ENCODE peak calls at places on chromosomes 16 and 17, in four cellular contexts. G is transverse colon, C is prostate gland, I is upper lobe of left lung. B is an unnamed sample.

GRCh38 chr16:86011532-86011931 is 112.6 kb downstream of the IRF8 start:
- DNase-seq in G (no peak), C (no peak), I (no peak), B (no peak)

GRCh38 chr17:35716897-35717839 is 14.3 kb upstream of the RASL10B start:
- DNase-seq in G (no peak), C (peak; percentile 76), I (no peak), B (no peak)

GRCh38 chr17:18182190-18182977 is 1.2 kb upstream of the ALKBH5 start:
- DNase-seq in G (peak; percentile 50), C (peak; percentile 9), I (no peak), B (no peak)

GRCh38 chr17:75301502-75302206 is 12.4 kb upstream of the SLC25A19 start:
- DNase-seq in G (no peak), C (no peak), I (no peak), B (no peak)

GRCh38 chr16:87436225-87437172 is 44.4 kb downstream of the MAP1LC3B start:
- DNase-seq in G (no peak), C (no peak), I (peak; percentile 58), B (no peak)

GRCh38 chr17:67605259-67605912 is 112.3 kb upstream of the NOL11 start:
- DNase-seq in G (no peak), C (no peak), I (peak; percentile 89), B (no peak)

GRCh38 chr17:73308017-73308823 is 3.6 kb downstream of the CDC42EP4 start:
- DNase-seq in G (peak; percentile 92), C (peak; percentile 95), I (no peak), B (peak; percentile 88)

GRCh38 chr16:46743232-46743719 is 4.9 kb downstream of the MYLK3 start:
- DNase-seq in G (no peak), C (no peak), I (no peak), B (no peak)

GRCh38 chr16:58222532-58223316 is 24.8 kb upstream of the CSNK2A2 start:
- DNase-seq in G (no peak), C (no peak), I (peak; percentile 16), B (no peak)

GRCh38 chr17:22512997-22513538 is 820.7 kb downstream of the KCNJ18 start:
- DNase-seq in G (no peak), C (no peak), I (peak; percentile 65), B (no peak)
- TF ChIP-seq CTCF in G (no peak), C (no peak), I (no peak), B (no peak)

GRCh38 chr16:23861874-23862273 is 26.1 kb downstream of the PRKCB start:
- DNase-seq in G (no peak), C (no peak), I (no peak), B (no peak)
- TF ChIP-seq POLR2AphosphoS5 in G (no peak), C (no peak), I (no peak), B (no peak)

GRCh38 chr16:22736791-22737190 is 77.2 kb upstream of the HS3ST2 start:
- DNase-seq in G (no peak), C (no peak), I (no peak), B (no peak)
- TF ChIP-seq POLR2A in G (no peak), C (no peak), I (no peak), B (no peak)

GRCh38 chr17:59785091-59785799 is 77.8 kb downstream of the VMP1 start:
- DNase-seq in G (no peak), C (no peak), I (no peak), B (no peak)

GRCh38 chr17:59783221-59784016 is 76.0 kb downstream of the VMP1 start:
- DNase-seq in G (no peak), C (no peak), I (no peak), B (no peak)

GRCh38 chr17:59786213-59786535 is 78.7 kb downstream of the VMP1 start:
- DNase-seq in G (no peak), C (no peak), I (no peak), B (no peak)

GRCh38 chr17:59790936-59791335 is 83.5 kb downstream of the VMP1 start:
- DNase-seq in G (no peak), C (no peak), I (no peak), B (no peak)

GRCh38 chr17:59786536-59787319 is 79.3 kb downstream of the VMP1 start:
- DNase-seq in G (peak; percentile 69), C (peak; percentile 90), I (no peak), B (no peak)
- TF ChIP-seq CTCF in G (no peak), C (no peak), I (peak; percentile 37), B (no peak)

GRCh38 chr17:63679214-63679613 is 20.7 kb downstream of the LIMD2 start:
- DNase-seq in G (no peak), C (no peak), I (no peak), B (no peak)

GRCh38 chr17:63675231-63675606 is 24.7 kb downstream of the LIMD2 start:
- DNase-seq in G (no peak), C (no peak), I (no peak), B (no peak)

GRCh38 chr17:63676540-63676933 is 23.4 kb downstream of the LIMD2 start:
- DNase-seq in G (no peak), C (no peak), I (no peak), B (no peak)

GRCh38 chr17:63680700-63681099 is 19.2 kb downstream of the LIMD2 start:
- DNase-seq in G (no peak), C (no peak), I (no peak), B (no peak)

GRCh38 chr17:63675607-63676539 is 24.1 kb downstream of the LIMD2 start:
- DNase-seq in G (peak; percentile 86), C (peak; percentile 94), I (no peak), B (peak; percentile 69)
- TF ChIP-seq POLR2AphosphoS5 in G (peak; percentile 74), C (peak; percentile 83), I (peak; percentile 73), B (peak; percentile 76)

GRCh38 chr17:39194089-39194984 is 3.1 kb downstream of the CACNB1 start:
- DNase-seq in G (peak; percentile 31), C (no peak), I (peak; percentile 84), B (no peak)
- TF ChIP-seq POLR2A in G (no peak), C (no peak), I (no peak), B (no peak)

DNA sequence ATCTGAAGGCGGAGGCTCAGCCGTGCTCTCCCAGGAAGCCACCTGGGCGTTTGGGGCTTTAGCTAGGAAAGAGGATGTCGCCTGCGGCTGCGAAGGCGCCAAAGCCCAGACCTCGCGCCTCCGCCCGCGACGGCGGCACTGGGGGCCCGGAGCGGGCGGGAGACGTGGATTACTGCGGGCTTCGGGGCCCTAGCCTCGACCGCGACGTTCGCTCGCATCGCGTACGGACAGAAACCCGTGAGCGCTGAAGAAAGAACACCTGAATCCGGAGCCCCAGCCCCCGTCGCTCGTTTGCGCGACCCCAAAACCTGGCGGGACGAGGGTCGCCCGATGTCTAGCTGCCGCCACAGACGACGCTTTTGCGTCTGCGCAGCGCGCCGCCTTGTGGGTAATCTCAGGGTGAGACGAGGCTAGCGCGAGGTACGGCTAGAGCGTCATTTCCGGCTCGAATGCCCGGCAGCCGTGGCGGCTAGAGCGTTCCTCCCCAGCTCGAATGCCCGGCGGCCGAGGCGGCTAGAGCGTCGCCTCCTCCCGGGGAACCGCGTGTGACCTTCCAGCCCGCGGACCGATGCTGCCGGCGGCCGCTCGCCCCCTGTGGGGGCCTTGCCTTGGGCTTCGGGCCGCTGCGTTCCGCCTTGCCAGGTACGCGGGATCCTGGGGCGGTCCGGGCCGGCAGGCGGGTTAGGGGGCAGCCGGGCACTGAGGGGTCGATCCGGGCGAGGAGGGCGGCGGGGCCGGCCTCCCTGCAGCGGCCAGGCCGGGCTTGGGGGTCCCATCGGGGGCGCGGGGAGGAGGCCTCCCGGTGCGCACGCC is at the start of gene MRPL12:
- DNase-seq in G (peak; percentile 94), C (peak; percentile 94), I (peak; percentile 97), B (peak; percentile 92)
- TF ChIP-seq CTCF in G (peak; percentile 73), C (peak; percentile 57), I (peak; percentile 69), B (no peak)

GRCh38 chr16:2040031-2040430 is 7.6 kb downstream of the NTHL1 start:
- DNase-seq in G (no peak), C (no peak), I (peak; percentile 75), B (no peak)

GRCh38 chr16:2038359-2039285 is 9.0 kb downstream of the NTHL1 start:
- DNase-seq in G (no peak), C (no peak), I (peak; percentile 84), B (no peak)

GRCh38 chr16:2039286-2040030 is 8.2 kb downstream of the NTHL1 start:
- DNase-seq in G (peak; percentile 72), C (peak; percentile 86), I (peak; percentile 83), B (peak; percentile 64)

GRCh38 chr16:2042171-2042570 is 5.5 kb downstream of the NTHL1 start:
- DNase-seq in G (no peak), C (no peak), I (peak; percentile 89), B (no peak)

GRCh38 chr16:2040450-2041105 is 7.1 kb downstream of the NTHL1 start:
- DNase-seq in G (no peak), C (no peak), I (peak; percentile 83), B (no peak)
- TF ChIP-seq POLR2AphosphoS5 in G (peak; percentile 8), C (no peak), I (peak; percentile 9), B (no peak)

GRCh38 chr16:68357923-68358322 is 47.1 kb downstream of the PRMT7 start:
- DNase-seq in G (no peak), C (no peak), I (no peak), B (no peak)

GRCh38 chr16:68360971-68361370 is 50.2 kb downstream of the PRMT7 start:
- DNase-seq in G (no peak), C (no peak), I (no peak), B (no peak)

GRCh38 chr16:68360547-68360946 is 49.7 kb downstream of the PRMT7 start:
- DNase-seq in G (no peak), C (no peak), I (no peak), B (no peak)

GRCh38 chr16:68358951-68359350 is 48.1 kb downstream of the PRMT7 start:
- DNase-seq in G (no peak), C (no peak), I (no peak), B (no peak)

DNA sequence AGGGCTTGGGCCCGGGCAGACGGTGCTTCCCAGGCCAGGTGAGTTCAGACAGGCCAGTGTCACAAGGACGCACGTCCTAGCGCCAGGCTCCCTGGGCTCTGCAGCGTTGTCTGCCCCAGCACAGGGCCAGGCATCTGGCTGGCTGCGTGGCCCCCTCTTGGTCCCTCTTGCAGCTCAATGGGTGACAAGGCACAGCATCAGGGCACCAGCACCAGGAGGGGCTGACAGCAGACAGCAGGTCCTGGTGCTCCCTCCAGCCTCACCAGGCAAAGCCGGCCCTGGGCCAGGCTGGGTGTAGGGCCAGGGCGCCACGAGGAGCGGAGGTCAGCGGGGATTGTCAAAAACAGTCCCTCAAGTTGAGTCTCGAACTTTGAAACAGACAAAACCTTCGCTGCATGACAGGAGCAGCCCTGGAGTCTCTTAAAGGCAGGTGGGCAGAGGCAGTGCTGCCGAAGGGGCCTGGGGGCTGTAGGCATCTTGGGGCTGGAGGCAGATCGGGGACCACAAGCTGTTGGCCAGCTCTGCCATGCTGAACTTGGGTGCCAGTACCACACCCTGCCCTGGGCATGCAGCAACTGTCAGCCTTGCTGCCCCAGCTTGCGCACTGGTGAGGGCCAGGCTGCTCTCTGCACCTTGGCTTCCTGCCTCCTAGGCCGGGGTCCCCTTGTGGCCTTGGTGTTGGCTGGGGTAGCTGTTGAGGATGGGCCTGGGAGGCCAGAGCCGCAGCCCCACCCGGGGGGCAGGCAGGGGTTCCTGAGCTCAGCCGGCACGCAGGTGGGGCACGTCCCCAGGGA is 48.8 kb downstream of the PRMT7 start:
- DNase-seq in G (no peak), C (no peak), I (no peak), B (no peak)
- TF ChIP-seq POLR2A in G (no peak), C (no peak), I (no peak), B (no peak)